ENCODE peak calls at places on chromosomes 4 and X, in seven cellular contexts. M, L, H, U, J, R and P are unnamed samples. For H3K4me1, the result is how much of the 10 kb centered on the place peaks cover.

GRCh38 chr4:67927251-67927650 is 36.0 kb downstream of the TMPRSS11A start:
- DNase-seq in M (no peak), L (no peak), H (no peak), U (no peak), J (no peak), R (no peak), P (no peak)

GRCh38 chr4:101251261-101251660 is 96.1 kb downstream of the PPP3CA start:
- DNase-seq in M (no peak), L (no peak), H (no peak), U (no peak), J (no peak), R (no peak), P (no peak)

GRCh38 chrX:18676470-18676869 is 4.6 kb upstream of the RS1 start:
- DNase-seq in M (no peak), L (no peak), H (peak), U (no peak), J (peak), R (no peak), P (no peak)

GRCh38 chrX:139881130-139881529 is 51.7 kb downstream of the ATP11C start:
- DNase-seq in M (no peak), L (no peak), H (peak), U (no peak), J (no peak), R (no peak), P (no peak)

GRCh38 chr4:141637565-141637964 is 1.2 kb downstream of the IL15 start:
- DNase-seq in M (no peak), L (no peak), H (peak), U (no peak), J (no peak), R (no peak), P (no peak)

GRCh38 chr4:729336-730315 is 24.0 kb downstream of the PCGF3 start:
- DNase-seq in M (no peak), L (no peak), H (no peak), U (peak), J (no peak), R (no peak), P (no peak)

GRCh38 chrX:68915778-68916177 is 87.0 kb downstream of the EFNB1 start:
- DNase-seq in M (no peak), L (no peak), H (no peak), U (no peak), J (no peak), R (no peak), P (no peak)

GRCh38 chr4:171813195-171813955 is at the start of gene GALNTL6:
- DNase-seq in M (no peak), L (no peak), H (peak), U (peak), J (no peak), R (no peak), P (peak)

GRCh38 chr4:183987529-183987946 is 82.4 kb downstream of the STOX2 start:
- DNase-seq in M (peak), L (no peak), H (peak), U (peak), J (peak), R (no peak), P (peak)

GRCh38 chrX:106437407-106437806 is 174.4 kb upstream of the RADX start:
- DNase-seq in M (no peak), L (no peak), H (peak), U (no peak), J (no peak), R (no peak), P (no peak)

GRCh38 chrX:101397779-101398178 is 7.0 kb downstream of the RPL36A start:
- DNase-seq in M (no peak), L (no peak), H (peak), U (no peak), J (no peak), R (no peak), P (no peak)

GRCh38 chrX:47145408-47146120 is 543 bp downstream of the RBM10 start:
- DNase-seq in M (no peak), L (peak), H (no peak), U (no peak), J (peak), R (no peak), P (no peak)

GRCh38 chr4:100707786-100708185 is 190.0 kb upstream of the EMCN start:
- DNase-seq in M (no peak), L (no peak), H (peak), U (no peak), J (no peak), R (no peak), P (no peak)

GRCh38 chr4:6727081-6727942 is 11.3 kb downstream of the BLOC1S4 start:
- DNase-seq in M (no peak), L (no peak), H (peak), U (peak), J (no peak), R (no peak), P (no peak)

GRCh38 chrX:132365490-132365889 is 123.3 kb downstream of the MBNL3 start:
- DNase-seq in M (no peak), L (no peak), H (no peak), U (no peak), J (no peak), R (no peak), P (no peak)

GRCh38 chrX:134631404-134632346 is 26.6 kb downstream of the PLAC1 start:
- DNase-seq in M (no peak), L (no peak), H (peak), U (no peak), J (peak), R (no peak), P (no peak)

GRCh38 chr4:5954056-5954760 is 61.3 kb upstream of the CRMP1 start:
- DNase-seq in M (no peak), L (no peak), H (no peak), U (no peak), J (no peak), R (no peak), P (no peak)

GRCh38 chr4:123014038-123014437 is 91.6 kb upstream of the NUDT6 start:
- DNase-seq in M (no peak), L (no peak), H (peak), U (no peak), J (no peak), R (no peak), P (no peak)

GRCh38 chrX:38965883-38966282 is 164.6 kb downstream of the MID1IP1 start:
- DNase-seq in M (no peak), L (no peak), H (no peak), U (no peak), J (no peak), R (no peak), P (no peak)

GRCh38 chrX:116823677-116824076 is 360.9 kb upstream of the CT83 start:
- DNase-seq in M (no peak), L (no peak), H (no peak), U (no peak), J (no peak), R (no peak), P (no peak)

GRCh38 chr4:42348247-42348646 is 49.0 kb upstream of the SHISA3 start:
- DNase-seq in M (no peak), L (no peak), H (no peak), U (no peak), J (no peak), R (no peak), P (no peak)

GRCh38 chr4:158259955-158260575 is 49.8 kb downstream of the TMEM144 start:
- DNase-seq in M (no peak), L (peak), H (peak), U (no peak), J (no peak), R (no peak), P (no peak)

GRCh38 chr4:147941373-147941772 is 209.5 kb downstream of the ARHGAP10 start:
- DNase-seq in M (no peak), L (no peak), H (no peak), U (no peak), J (no peak), R (no peak), P (no peak)

GRCh38 chrX:13932416-13932815 is 97.3 kb downstream of the GEMIN8 start:
- DNase-seq in M (no peak), L (no peak), H (no peak), U (no peak), J (no peak), R (no peak), P (no peak)
- H3K4me1 ChIP-seq in M (under half), L (under half), H (under half), U (under half), J (under half), R (under half), P (under half)

DNA sequence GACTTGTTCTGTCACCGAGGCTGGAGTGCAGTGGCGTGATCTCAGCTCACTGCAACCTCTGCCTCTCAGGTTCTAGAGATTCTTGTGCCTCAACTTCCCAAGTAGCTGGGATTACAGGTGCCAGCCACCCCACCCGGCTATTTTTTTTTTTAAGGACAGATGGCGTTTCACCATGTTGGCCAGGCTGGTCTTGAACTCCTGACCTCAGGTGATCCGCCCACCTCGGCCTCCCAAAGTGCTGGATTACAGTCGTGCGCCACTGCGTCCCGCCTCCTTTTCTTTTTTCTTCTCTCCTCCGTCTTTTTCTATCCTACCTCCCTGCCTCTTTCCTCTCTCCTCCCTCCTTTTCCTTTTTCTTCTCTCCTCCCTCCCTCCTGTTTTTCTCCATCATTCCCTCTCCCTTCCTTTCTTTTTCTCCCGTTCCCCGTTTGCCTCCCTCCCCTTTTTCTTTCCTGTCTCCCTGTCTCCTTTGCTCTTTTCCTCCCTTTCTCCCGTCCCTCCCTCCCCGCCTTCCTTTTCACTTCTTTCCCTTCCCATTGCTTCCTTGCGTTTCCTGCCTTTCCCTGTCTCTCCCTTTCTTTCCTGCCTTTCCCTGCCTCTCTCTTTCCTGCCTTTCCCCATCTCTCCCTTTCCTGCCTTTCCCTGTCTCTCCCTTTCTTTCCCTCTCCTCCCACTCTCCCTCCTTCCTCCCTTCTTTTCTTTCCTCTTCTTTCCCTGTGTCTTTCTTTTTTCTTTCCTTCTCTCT is 2.1 kb upstream of the SLC25A6 start:
- DNase-seq in M (peak), L (no peak), H (no peak), U (peak), J (no peak), R (no peak), P (peak)
- H3K4me3 ChIP-seq in M (no peak), L (peak), H (no peak), U (no peak), J (peak), R (no peak), P (no peak)

GRCh38 chr4:94459462-94460161 is 7.9 kb downstream of the PDLIM5 start:
- DNase-seq in M (no peak), L (no peak), H (no peak), U (no peak), J (no peak), R (no peak), P (no peak)

GRCh38 chr4:94463771-94464170 is 12.0 kb downstream of the PDLIM5 start:
- DNase-seq in M (no peak), L (no peak), H (peak), U (no peak), J (no peak), R (no peak), P (no peak)

GRCh38 chr4:94461506-94461905 is 9.8 kb downstream of the PDLIM5 start:
- DNase-seq in M (no peak), L (no peak), H (no peak), U (no peak), J (no peak), R (no peak), P (no peak)

GRCh38 chr4:94458682-94459081 is 6.9 kb downstream of the PDLIM5 start:
- DNase-seq in M (no peak), L (no peak), H (no peak), U (no peak), J (no peak), R (no peak), P (no peak)

GRCh38 chr4:94462572-94462971 is 10.8 kb downstream of the PDLIM5 start:
- DNase-seq in M (no peak), L (no peak), H (no peak), U (no peak), J (no peak), R (no peak), P (no peak)
- H3K4me1 ChIP-seq in M (half or more), L (under half), H (under half), U (under half), J (under half), R (under half), P (half or more)

GRCh38 chr4:154416183-154416543 is 75.4 kb downstream of the DCHS2 start:
- DNase-seq in M (peak), L (no peak), H (peak), U (no peak), J (peak), R (no peak), P (peak)
- H3K4me3 ChIP-seq in M (peak), L (no peak), H (peak), U (peak), J (peak), R (peak), P (peak)

DNA sequence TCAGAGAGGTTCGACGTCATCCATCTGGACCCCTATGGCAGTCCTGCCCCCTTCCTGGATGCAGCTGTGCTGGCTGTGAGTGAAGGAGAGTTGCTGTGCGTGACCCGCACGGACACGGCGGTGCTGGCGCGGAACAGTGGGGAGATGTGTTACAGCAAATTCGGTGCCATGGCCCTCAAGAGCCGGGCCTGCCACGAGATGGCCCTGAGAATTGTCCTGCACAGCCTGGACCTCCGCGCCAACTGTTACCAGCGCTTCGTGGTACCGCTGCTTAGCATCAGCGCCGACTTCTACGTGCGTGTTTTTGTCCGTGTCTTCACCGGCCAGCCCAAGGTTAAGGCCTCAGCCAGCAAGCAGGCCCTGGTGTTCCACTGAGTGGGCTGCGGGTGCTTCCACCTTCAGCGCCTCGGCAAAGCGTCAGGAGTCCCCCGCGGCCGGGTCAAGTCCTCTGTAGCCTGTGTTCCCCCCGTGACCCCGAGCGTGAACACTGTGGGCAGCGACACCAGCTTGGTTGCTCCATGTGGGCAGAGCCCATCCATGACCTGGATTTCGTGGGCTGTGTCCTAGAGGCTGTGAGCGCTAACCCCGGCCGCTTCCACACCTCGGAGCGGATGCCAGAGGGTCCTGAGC is 186.7 kb upstream of the SLITRK2 start:
- DNase-seq in M (no peak), L (no peak), H (no peak), U (peak), J (no peak), R (no peak), P (no peak)
- H3K4me1 ChIP-seq in M (under half), L (under half), H (under half), U (under half), J (under half), R (under half), P (under half)

DNA sequence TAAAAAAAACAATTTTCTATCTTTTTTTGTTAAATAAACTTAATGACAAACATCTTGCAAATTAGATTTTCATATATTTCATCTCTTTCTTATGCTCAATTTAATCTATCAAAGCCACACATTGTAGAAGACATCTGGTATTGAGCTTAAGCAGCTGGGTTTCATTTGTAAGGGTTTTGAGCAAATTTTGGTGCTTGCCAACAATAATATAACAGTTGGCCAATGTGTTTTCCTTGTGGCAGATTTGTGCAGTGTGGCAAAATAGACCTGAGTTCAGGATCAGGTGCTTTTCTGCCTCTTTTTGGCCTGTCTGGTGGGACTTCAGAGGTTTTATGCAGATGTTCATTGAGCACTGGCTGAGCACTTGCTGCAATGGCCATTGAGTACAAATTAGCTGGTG is 301.9 kb downstream of the BMPR1B start:
- DNase-seq in M (no peak), L (no peak), H (peak), U (no peak), J (no peak), R (no peak), P (no peak)
- H3K4me3 ChIP-seq in M (no peak), L (no peak), H (no peak), U (no peak), J (no peak), R (no peak), P (no peak)

GRCh38 chr4:83436680-83437079 is 18.9 kb downstream of the HELQ start:
- DNase-seq in M (no peak), L (no peak), H (no peak), U (no peak), J (no peak), R (no peak), P (no peak)

GRCh38 chr4:83440899-83441298 is 14.7 kb downstream of the HELQ start:
- DNase-seq in M (no peak), L (no peak), H (no peak), U (no peak), J (no peak), R (no peak), P (no peak)

GRCh38 chr4:83438719-83439118 is 16.9 kb downstream of the HELQ start:
- DNase-seq in M (no peak), L (no peak), H (no peak), U (no peak), J (no peak), R (no peak), P (no peak)

GRCh38 chr4:83440148-83440814 is 15.3 kb downstream of the HELQ start:
- DNase-seq in M (no peak), L (no peak), H (no peak), U (no peak), J (no peak), R (no peak), P (no peak)
- H3K4me1 ChIP-seq in M (under half), L (under half), H (under half), U (under half), J (under half), R (under half), P (under half)

GRCh38 chr4:16464651-16465050 is 238.4 kb upstream of the TAPT1 start:
- DNase-seq in M (no peak), L (no peak), H (peak), U (no peak), J (no peak), R (no peak), P (no peak)

GRCh38 chr4:16466581-16466980 is 240.3 kb upstream of the TAPT1 start:
- DNase-seq in M (no peak), L (no peak), H (no peak), U (no peak), J (no peak), R (no peak), P (no peak)

GRCh38 chr4:16472537-16472936 is 246.3 kb upstream of the TAPT1 start:
- DNase-seq in M (no peak), L (no peak), H (no peak), U (no peak), J (no peak), R (no peak), P (no peak)

GRCh38 chr4:16461362-16461761 is 235.1 kb upstream of the TAPT1 start:
- DNase-seq in M (no peak), L (no peak), H (peak), U (no peak), J (no peak), R (no peak), P (no peak)

DNA sequence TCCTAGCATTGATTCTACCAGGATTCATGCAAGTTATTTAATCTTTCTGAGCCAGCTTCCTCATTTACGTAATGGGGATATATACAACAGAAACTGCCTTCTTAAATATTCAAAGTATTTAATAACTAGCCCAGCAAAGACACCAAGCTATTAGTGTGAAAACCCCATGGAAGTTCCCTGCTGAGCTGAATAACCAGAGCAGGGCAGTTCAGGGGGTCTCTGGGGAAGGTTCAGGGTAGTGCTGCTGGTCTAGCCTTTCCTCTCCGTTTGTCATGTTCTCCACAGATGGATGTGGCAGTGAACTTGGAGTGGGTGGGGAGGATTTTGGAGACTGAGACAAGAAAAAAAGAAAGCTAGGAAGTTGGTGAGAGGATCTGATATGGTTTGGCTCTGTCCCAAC is 240.8 kb upstream of the TAPT1 start:
- DNase-seq in M (no peak), L (no peak), H (no peak), U (no peak), J (no peak), R (no peak), P (no peak)
- H3K4me3 ChIP-seq in M (no peak), L (no peak), H (no peak), U (no peak), J (no peak), R (no peak), P (no peak)

GRCh38 chr4:38673109-38673978 is 9.3 kb downstream of the KLF3 start:
- DNase-seq in M (peak), L (no peak), H (peak), U (peak), J (peak), R (no peak), P (peak)
- H3K4me1 ChIP-seq in M (half or more), L (under half), H (under half), U (half or more), J (under half), R (half or more), P (half or more)

GRCh38 chr4:4200624-4201023 is 26.1 kb downstream of the OTOP1 start:
- DNase-seq in M (no peak), L (no peak), H (no peak), U (no peak), J (no peak), R (no peak), P (no peak)

DNA sequence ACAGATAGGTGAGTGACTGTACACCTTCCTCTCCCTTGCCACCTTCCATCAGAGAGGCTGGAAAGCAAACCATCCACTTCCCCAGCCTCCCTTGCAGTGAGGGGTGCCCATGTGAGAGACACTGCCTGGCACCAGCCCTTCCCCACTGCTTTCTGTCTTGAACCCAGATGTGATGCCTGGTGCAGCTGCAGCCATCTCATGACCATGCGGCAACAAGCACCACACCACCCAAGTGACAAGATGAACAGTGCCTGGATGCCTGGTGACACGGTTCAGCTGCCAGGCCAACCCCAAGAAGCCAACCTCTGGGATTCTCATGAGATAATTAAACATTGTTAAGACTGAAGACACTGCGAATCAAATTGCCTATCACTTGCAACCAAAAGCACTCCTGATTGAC is 31.4 kb downstream of the OTOP1 start:
- DNase-seq in M (no peak), L (no peak), H (no peak), U (no peak), J (no peak), R (no peak), P (no peak)
- H3K4me3 ChIP-seq in M (no peak), L (no peak), H (no peak), U (no peak), J (no peak), R (no peak), P (no peak)